ENCODE peak calls at places on chromosomes 6 and 20, in six cellular contexts. W is right lobe of liver, A is amygdala, E is pulmonary artery endothelial cell, H is heart left ventricle, C is nucleus accumbens. G is an unnamed sample.

GRCh38 chr20:59020938-59021551 is 1.8 kb downstream of the TUBB1 start:
- DNase-seq in H (no peak), W (no peak), A (no peak), E (no peak), C (no peak), G (no peak)

GRCh38 chr6:2055914-2056313 is 189.5 kb downstream of the GMDS start:
- DNase-seq in C (no peak), W (no peak), H (no peak), A (no peak), E (no peak), G (no peak)

GRCh38 chr6:99608059-99608885 is 1.6 kb downstream of the PRDM13 start:
- DNase-seq in H (no peak), W (no peak), A (no peak), E (no peak), C (no peak), G (no peak)

GRCh38 chr20:8853805-8854338 is 215.0 kb upstream of the PLCB4 start:
- DNase-seq in E (peak; percentile 49), W (no peak), A (no peak), C (no peak), H (no peak), G (peak; percentile 58)

GRCh38 chr6:27168108-27168507 is 79.4 kb upstream of the PRSS16 start:
- DNase-seq in A (no peak), E (no peak), W (no peak), H (no peak), C (no peak), G (no peak)

GRCh38 chr6:1636971-1637871 is 27.5 kb downstream of the FOXC1 start:
- DNase-seq in W (no peak), C (no peak), H (no peak), A (no peak), E (no peak), G (no peak)

GRCh38 chr6:163165922-163166321 is 248.6 kb upstream of the QKI start:
- DNase-seq in C (peak; percentile 66), H (no peak), W (no peak), E (no peak), A (peak; percentile 77), G (no peak)

GRCh38 chr6:12472601-12473038 is 182.5 kb downstream of the EDN1 start:
- DNase-seq in C (no peak), E (no peak), H (no peak), W (no peak), A (no peak), G (no peak)

GRCh38 chr20:8267009-8267408 is 134.9 kb downstream of the PLCB1 start:
- DNase-seq in C (no peak), E (no peak), A (no peak), H (no peak), W (no peak), G (no peak)

GRCh38 chr20:53785320-53785719 is 191.7 kb upstream of the ZNF217 start:
- DNase-seq in A (no peak), H (no peak), W (no peak), E (no peak), C (no peak), G (no peak)

GRCh38 chr20:49676581-49677291 is 36.9 kb downstream of the B4GALT5 start:
- DNase-seq in A (no peak), E (no peak), W (peak; percentile 34), C (no peak), H (no peak), G (no peak)

GRCh38 chr6:17741507-17741906 is 34.8 kb upstream of the NUP153 start:
- DNase-seq in H (no peak), C (no peak), W (no peak), E (no peak), A (no peak), G (no peak)

GRCh38 chr6:18328549-18328922 is 58.6 kb upstream of the RNF144B start:
- DNase-seq in E (no peak), C (no peak), A (no peak), H (no peak), W (no peak), G (no peak)

GRCh38 chr6:27138837-27139752 is 108.4 kb upstream of the PRSS16 start:
- DNase-seq in E (no peak), A (no peak), W (peak; percentile 33), C (no peak), H (peak; percentile 70), G (no peak)

GRCh38 chr6:487956-488355 is 96.4 kb downstream of the IRF4 start:
- DNase-seq in E (no peak), A (peak; percentile 90), H (no peak), W (no peak), C (peak; percentile 80), G (no peak)

GRCh38 chr6:105382918-105383317 is 20.0 kb downstream of the PREP start:
- DNase-seq in H (no peak), E (no peak), C (no peak), W (no peak), A (no peak), G (no peak)

GRCh38 chr6:72784071-72784470 is 162.2 kb downstream of the KCNQ5 start:
- DNase-seq in H (no peak), E (no peak), A (no peak), W (no peak), C (no peak), G (no peak)

GRCh38 chr6:113732384-113732966 is 124.7 kb upstream of the MARCKS start:
- DNase-seq in E (no peak), A (peak; percentile 5), C (peak; percentile 33), W (no peak), H (peak; percentile 58), G (no peak)

GRCh38 chr6:34543421-34543820 is 12.7 kb downstream of the SPDEF start:
- DNase-seq in A (no peak), C (no peak), H (no peak), W (no peak), E (no peak), G (no peak)

GRCh38 chr20:50233325-50234212 is 42.9 kb downstream of the CEBPB start:
- DNase-seq in W (no peak), A (no peak), C (no peak), E (no peak), H (no peak), G (no peak)

GRCh38 chr6:169316651-169317050 is 63.0 kb upstream of the THBS2 start:
- DNase-seq in H (no peak), W (no peak), C (no peak), E (no peak), A (no peak), G (no peak)

GRCh38 chr6:2866183-2866846 is 24.7 kb upstream of the SERPINB1 start:
- DNase-seq in A (no peak), C (no peak), H (no peak), E (no peak), W (no peak), G (no peak)

GRCh38 chr20:12255571-12255970 is 337.9 kb downstream of the BTBD3 start:
- DNase-seq in A (no peak), E (no peak), W (no peak), H (no peak), C (no peak), G (no peak)

GRCh38 chr6:45483501-45483900 is 105.8 kb upstream of the SUPT3H start:
- DNase-seq in A (no peak), H (no peak), E (no peak), W (no peak), C (no peak), G (no peak)

GRCh38 chr20:18692453-18692852 is 104.6 kb downstream of the DTD1 start:
- DNase-seq in E (no peak), W (no peak), H (no peak), A (no peak), C (no peak), G (no peak)

GRCh38 chr6:158061361-158061708 is 79.7 kb downstream of the SYNJ2 start:
- DNase-seq in A (no peak), W (no peak), C (no peak), H (no peak), E (no peak), G (no peak)

GRCh38 chr20:17320456-17320855 is 93.6 kb downstream of the PCSK2 start:
- DNase-seq in W (no peak), H (no peak), E (no peak), C (no peak), A (no peak), G (no peak)

G was measured in cerebellar nuclear complex.